ENCODE peak calls at places on chromosomes 2 and 18, in five cellular contexts. D, X, P, Z and R are unnamed samples. For H3K36me3, the result is how much of the 10 kb centered on the place peaks cover.

GRCh38 chr18:46260016-46260878 is 156.1 kb downstream of the HAUS1 start:
- DNase-seq in D (peak), X (peak), P (no peak), Z (no peak), R (peak)

GRCh38 chr2:41768301-41768700 is 279.5 kb upstream of the PKDCC start:
- DNase-seq in D (no peak), X (no peak), P (no peak), Z (no peak), R (peak)

GRCh38 chr18:36580266-36580665 is 248.5 kb downstream of the TPGS2 start:
- DNase-seq in D (peak), X (peak), P (no peak), Z (no peak), R (no peak)

GRCh38 chr2:234095301-234095700 is 44.8 kb downstream of the SPP2 start:
- DNase-seq in D (no peak), X (no peak), P (no peak), Z (no peak), R (no peak)

GRCh38 chr2:112724611-112725525 is 4.0 kb downstream of the NT5DC4 start:
- DNase-seq in D (no peak), X (no peak), P (no peak), Z (no peak), R (peak)

GRCh38 chr2:37711308-37711731 is 39.9 kb upstream of the CDC42EP3 start:
- DNase-seq in D (peak), X (peak), P (no peak), Z (peak), R (peak)

GRCh38 chr2:118292991-118293390 is 204.7 kb downstream of the INSIG2 start:
- DNase-seq in D (no peak), X (no peak), P (no peak), Z (no peak), R (no peak)

GRCh38 chr2:9094117-9094516 is 90.6 kb upstream of the MBOAT2 start:
- DNase-seq in D (no peak), X (no peak), P (no peak), Z (no peak), R (no peak)

GRCh38 chr2:230068658-230069080 is at the start of gene SLC16A14:
- DNase-seq in D (peak), X (peak), P (peak), Z (no peak), R (peak)

GRCh38 chr2:162174778-162175177 is 22.7 kb upstream of the GCG start:
- DNase-seq in D (peak), X (peak), P (no peak), Z (no peak), R (no peak)

GRCh38 chr2:225282858-225283693 is 116.4 kb upstream of the NYAP2 start:
- DNase-seq in D (peak), X (peak), P (peak), Z (peak), R (peak)

GRCh38 chr2:169395821-169396374 is 33.6 kb upstream of the LRP2 start:
- DNase-seq in D (no peak), X (no peak), P (no peak), Z (no peak), R (no peak)

GRCh38 chr2:157901325-157901724 is 25.2 kb upstream of the ACVR1 start:
- DNase-seq in D (no peak), X (no peak), P (no peak), Z (no peak), R (peak)

GRCh38 chr2:9373505-9373904 is 49.8 kb downstream of the ITGB1BP1 start:
- DNase-seq in D (no peak), X (no peak), P (no peak), Z (no peak), R (no peak)

GRCh38 chr18:629303-630150 is 27.9 kb upstream of the TYMS start:
- DNase-seq in D (no peak), X (no peak), P (no peak), Z (no peak), R (no peak)

GRCh38 chr2:118808429-118808809 is 39.0 kb downstream of the EN1 start:
- DNase-seq in D (no peak), X (no peak), P (no peak), Z (no peak), R (peak)

GRCh38 chr2:233446616-233447305 is 92.5 kb downstream of the DGKD start:
- DNase-seq in D (no peak), X (no peak), P (no peak), Z (no peak), R (no peak)

GRCh38 chr2:234446404-234447076 is 50.3 kb downstream of the ARL4C start:
- DNase-seq in D (peak), X (no peak), P (no peak), Z (no peak), R (no peak)

GRCh38 chr2:8985561-8986326 is 17.7 kb downstream of the MBOAT2 start:
- DNase-seq in D (peak), X (peak), P (no peak), Z (no peak), R (no peak)

GRCh38 chr2:16625201-16625729 is 40.4 kb downstream of the CYRIA start:
- DNase-seq in D (peak), X (no peak), P (no peak), Z (no peak), R (peak)

GRCh38 chr2:119810039-119810630 is 50.4 kb downstream of the PTPN4 start:
- DNase-seq in D (no peak), X (no peak), P (no peak), Z (no peak), R (no peak)

GRCh38 chr2:41782306-41783158 is 265.3 kb upstream of the PKDCC start:
- DNase-seq in D (peak), X (peak), P (peak), Z (no peak), R (peak)

GRCh38 chr2:85162746-85163301 is 29.6 kb downstream of the TCF7L1 start:
- DNase-seq in D (peak), X (peak), P (no peak), Z (no peak), R (no peak)

GRCh38 chr2:126722081-126722480 is 66.1 kb downstream of the GYPC start:
- DNase-seq in D (no peak), X (no peak), P (no peak), Z (no peak), R (no peak)

GRCh38 chr2:239132786-239133185 is 268.0 kb downstream of the HDAC4 start:
- DNase-seq in D (no peak), X (no peak), P (no peak), Z (no peak), R (no peak)

GRCh38 chr2:239136203-239136602 is 264.6 kb downstream of the HDAC4 start:
- DNase-seq in D (no peak), X (no peak), P (no peak), Z (no peak), R (no peak)

GRCh38 chr2:239135531-239135930 is 265.3 kb downstream of the HDAC4 start:
- DNase-seq in D (no peak), X (no peak), P (no peak), Z (no peak), R (no peak)

GRCh38 chr2:239132156-239132709 is 268.6 kb downstream of the HDAC4 start:
- DNase-seq in D (no peak), X (no peak), P (no peak), Z (no peak), R (no peak)

DNA sequence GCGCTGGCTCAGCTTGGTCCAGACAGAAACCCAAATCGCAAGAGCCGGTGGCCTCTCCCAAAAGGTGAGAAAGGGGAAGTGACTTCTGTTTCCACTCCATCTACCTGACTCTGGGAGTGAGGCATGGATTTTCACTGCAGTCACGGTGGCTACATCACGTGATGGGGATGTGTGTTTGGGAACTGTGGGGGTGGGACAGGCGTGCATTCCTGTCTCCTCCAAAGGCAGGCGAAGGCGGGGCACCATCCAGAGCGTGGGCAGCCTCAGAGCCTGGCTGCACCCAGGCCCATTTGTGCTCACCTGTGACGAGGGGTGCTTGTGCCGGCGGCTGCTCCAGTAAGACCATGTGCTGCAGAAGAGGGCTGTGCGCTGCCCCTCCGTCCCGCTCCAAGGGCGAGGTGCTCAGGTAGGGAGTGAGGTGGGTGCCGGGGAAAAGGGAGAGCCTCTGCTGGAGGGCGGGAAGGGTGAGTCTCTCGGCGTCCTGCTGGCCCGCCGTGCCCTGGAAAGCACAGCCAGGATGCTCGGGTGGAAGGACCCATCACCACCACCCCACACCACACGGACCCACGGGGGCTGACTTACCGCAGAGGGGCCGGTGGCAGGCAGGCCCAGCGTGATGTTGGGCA is 266.8 kb downstream of the HDAC4 start:
- DNase-seq in D (no peak), X (no peak), P (no peak), Z (no peak), R (no peak)
- H3K36me3 ChIP-seq in D (half or more), X (half or more), P (half or more), Z (under half), R (under half)

DNA sequence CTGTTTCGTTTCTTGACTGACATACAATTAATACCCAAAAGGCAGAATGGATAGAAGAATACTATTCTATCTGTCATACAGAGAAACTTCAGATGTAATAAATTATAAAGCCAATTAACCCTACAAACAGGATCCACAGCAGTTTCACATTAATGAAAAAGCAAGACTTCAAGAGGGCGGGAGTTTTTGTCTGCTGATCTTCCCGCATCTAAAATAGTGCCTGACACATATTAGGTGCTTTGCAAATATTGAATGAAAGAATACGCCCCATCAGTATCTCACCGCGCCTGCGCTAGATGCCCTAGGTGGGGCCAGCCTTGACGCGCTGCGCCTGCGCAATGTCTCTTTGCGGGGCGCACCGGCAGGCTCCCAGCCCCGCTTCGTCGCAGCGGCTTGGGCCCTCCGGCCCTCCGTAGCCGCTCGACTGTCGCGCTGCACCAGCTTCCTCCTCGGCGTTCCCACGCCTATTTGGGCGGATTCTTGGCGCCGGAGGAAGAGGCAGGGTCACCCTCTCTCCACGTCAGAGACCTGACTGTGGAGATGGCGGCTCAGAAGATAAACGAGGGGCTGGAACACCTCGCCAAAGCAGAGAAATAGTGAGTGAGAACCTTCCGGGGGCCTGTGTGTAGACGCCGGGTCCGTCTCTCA is at the start of gene NAPG:
- DNase-seq in D (peak), X (peak), P (peak), Z (peak), R (peak)
- H3K4ac ChIP-seq in D (peak), X (peak), P (no peak), Z (peak), R (no peak)

GRCh38 chr2:197307236-197307932 is 3.2 kb downstream of the ANKRD44 start:
- DNase-seq in D (no peak), X (no peak), P (no peak), Z (no peak), R (no peak)

GRCh38 chr2:197308635-197309368 is 1.8 kb downstream of the ANKRD44 start:
- DNase-seq in D (no peak), X (no peak), P (no peak), Z (no peak), R (no peak)

GRCh38 chr2:197309369-197310231 is 980 bp downstream of the ANKRD44 start:
- DNase-seq in D (peak), X (no peak), P (peak), Z (no peak), R (peak)

GRCh38 chr2:197306691-197307030 is 3.9 kb downstream of the ANKRD44 start:
- DNase-seq in D (no peak), X (no peak), P (no peak), Z (no peak), R (no peak)

GRCh38 chr2:197307933-197308521 is 2.6 kb downstream of the ANKRD44 start:
- DNase-seq in D (no peak), X (no peak), P (no peak), Z (no peak), R (no peak)
- H3K36me3 ChIP-seq in D (under half), X (under half), P (under half), Z (under half), R (under half)

GRCh38 chr2:86195055-86195807 is at the start of gene IMMT:
- DNase-seq in D (peak), X (peak), P (peak), Z (peak), R (peak)
- H3K4ac ChIP-seq in D (peak), X (peak), P (no peak), Z (peak), R (peak)

GRCh38 chr18:35242426-35242825 is 1.6 kb downstream of the ZNF397 start:
- DNase-seq in D (no peak), X (no peak), P (no peak), Z (no peak), R (no peak)
- H3K36me3 ChIP-seq in D (under half), X (under half), P (half or more), Z (under half), R (under half)

DNA sequence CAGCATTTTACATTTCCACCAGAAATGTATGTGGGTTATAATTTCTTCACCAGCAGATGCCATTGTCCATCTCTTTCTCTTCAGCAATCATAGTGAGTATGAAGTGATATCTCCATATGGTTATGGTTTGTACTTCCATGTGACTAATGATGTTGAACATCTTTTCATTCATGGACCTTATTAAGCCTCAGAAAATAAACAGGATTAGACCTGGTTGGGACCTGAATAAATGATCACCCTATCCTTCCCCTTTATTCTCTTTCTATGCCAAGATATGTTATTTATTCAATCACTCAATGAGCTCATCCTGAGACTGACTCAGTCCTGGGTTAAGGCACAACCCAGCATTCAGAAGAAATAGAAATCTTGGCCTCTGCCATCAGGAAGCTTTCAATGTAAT is 86.6 kb downstream of the ANTXR1 start:
- DNase-seq in D (no peak), X (peak), P (no peak), Z (no peak), R (no peak)
- H3K4ac ChIP-seq in D (no peak), X (no peak), P (no peak), Z (no peak), R (no peak)

GRCh38 chr18:11889284-11889683 is 18.8 kb downstream of the MPPE1 start:
- DNase-seq in D (no peak), X (no peak), P (no peak), Z (no peak), R (no peak)

GRCh38 chr18:11888726-11889125 is 19.4 kb downstream of the MPPE1 start:
- DNase-seq in D (no peak), X (no peak), P (no peak), Z (no peak), R (no peak)

GRCh38 chr18:11887305-11888262 is 20.5 kb downstream of the MPPE1 start:
- DNase-seq in D (no peak), X (no peak), P (no peak), Z (no peak), R (no peak)

GRCh38 chr18:11886629-11887028 is 21.5 kb downstream of the MPPE1 start:
- DNase-seq in D (no peak), X (no peak), P (no peak), Z (no peak), R (no peak)

DNA sequence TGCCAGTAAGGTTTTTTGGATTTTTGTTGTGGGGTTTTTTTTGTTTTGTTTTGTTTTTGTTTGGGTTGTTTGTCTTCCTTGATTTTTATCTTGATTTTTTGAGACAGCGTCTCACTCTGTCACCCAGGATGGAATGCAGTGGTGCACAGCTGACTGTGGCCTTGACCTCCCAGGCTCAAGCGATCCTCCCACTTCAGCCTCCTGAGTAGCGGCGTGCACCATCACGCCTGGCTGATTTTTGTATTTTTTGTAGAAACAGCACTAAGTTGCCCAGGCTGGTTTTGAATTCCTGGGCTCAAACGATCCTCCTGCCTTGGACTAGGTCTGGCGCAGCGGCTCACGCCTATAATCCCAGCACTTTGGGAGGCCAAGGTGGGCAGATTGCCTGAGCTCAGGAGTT is 16.4 kb downstream of the MPPE1 start:
- DNase-seq in D (no peak), X (no peak), P (no peak), Z (no peak), R (no peak)
- H3K36me3 ChIP-seq in D (under half), X (under half), P (half or more), Z (under half), R (under half)

GRCh38 chr2:240257940-240258580 is 117.6 kb upstream of the OTOS start:
- DNase-seq in D (no peak), X (no peak), P (no peak), Z (no peak), R (no peak)

GRCh38 chr2:240254337-240255164 is 114.1 kb upstream of the OTOS start:
- DNase-seq in D (no peak), X (no peak), P (no peak), Z (no peak), R (no peak)

GRCh38 chr2:240255165-240255491 is 114.7 kb upstream of the OTOS start:
- DNase-seq in D (no peak), X (no peak), P (no peak), Z (no peak), R (no peak)

GRCh38 chr2:240256704-240257637 is 116.5 kb upstream of the OTOS start:
- DNase-seq in D (no peak), X (no peak), P (no peak), Z (no peak), R (no peak)

GRCh38 chr2:240255811-240256703 is 115.6 kb upstream of the OTOS start:
- DNase-seq in D (no peak), X (no peak), P (no peak), Z (no peak), R (peak)
- H3K4ac ChIP-seq in D (no peak), X (no peak), P (no peak), Z (no peak), R (peak)